ENCODE peak calls at places on chromosome 20, in nine cellular contexts. T is coronary artery; Y is amygdala; Z is hypothalamus; G is activated CD4-positive, alpha-beta memory T cell treated with anti-CD3 and anti-CD28 coated beads, Interleukin-2, amount 10 ng/mL, durations not matched to agents 7 days and 5 days; N is neural crest cell; R is ecto neural progenitor cell; L is WTC11; V is HFF-Myc. J is an unnamed sample.

GRCh38 chr20:36472656-36473071 is 68.7 kb upstream of the MYL9 start:
- DNase-seq in G (peak; percentile 48), Z (no peak), N (no peak), L (peak; percentile 68), R (no peak), V (no peak), T (no peak), Y (no peak), J (peak; percentile 52)

GRCh38 chr20:62258499-62259293 is 20.4 kb downstream of the OSBPL2 start:
- DNase-seq in G (no peak), L (no peak), T (no peak), V (no peak), R (no peak), Y (no peak), N (no peak), Z (peak; percentile 13), J (no peak)

GRCh38 chr20:57056651-57057050 is 209.8 kb downstream of the BMP7 start:
- DNase-seq in L (no peak), V (no peak), G (no peak), Y (no peak), N (no peak), Z (no peak), T (no peak), R (no peak), J (no peak)

GRCh38 chr20:22775256-22775655 is 190.9 kb upstream of the FOXA2 start:
- DNase-seq in V (no peak), R (no peak), Y (no peak), L (no peak), N (no peak), T (no peak), G (no peak), Z (no peak), J (no peak)

GRCh38 chr20:32285621-32286334 is 8.3 kb downstream of the KIF3B start:
- DNase-seq in Z (no peak), R (no peak), N (no peak), L (no peak), Y (no peak), G (peak; percentile 68), V (peak; percentile 7), T (no peak), J (peak; percentile 52)

GRCh38 chr20:6588296-6588695 is 179.2 kb upstream of the BMP2 start:
- DNase-seq in V (no peak), R (no peak), L (no peak), G (no peak), Z (no peak), T (no peak), N (no peak), Y (no peak), J (no peak)

GRCh38 chr20:22583773-22584629 is at the start of gene FOXA2:
- DNase-seq in L (peak; percentile 61), Z (no peak), R (no peak), N (no peak), T (no peak), G (no peak), Y (no peak), V (no peak), J (no peak)

GRCh38 chr20:59318201-59318790 is 17.9 kb downstream of the EDN3 start:
- DNase-seq in V (no peak), G (no peak), Y (no peak), L (no peak), N (no peak), T (no peak), Z (no peak), R (no peak), J (no peak)

GRCh38 chr20:20199338-20200160 is 147.2 kb downstream of the CFAP61 start:
- DNase-seq in Y (no peak), R (no peak), Z (no peak), V (no peak), T (no peak), N (no peak), L (no peak), G (no peak), J (no peak)

GRCh38 chr20:33037456-33037855 is 6.0 kb downstream of the BPIFB6 start:
- DNase-seq in G (no peak), V (no peak), R (no peak), T (no peak), N (no peak), Z (no peak), Y (no peak), L (no peak), J (no peak)

GRCh38 chr20:51910202-51911050 is 108.1 kb upstream of the SALL4 start:
- DNase-seq in N (no peak), R (no peak), G (no peak), Z (no peak), L (no peak), T (no peak), V (no peak), Y (no peak), J (no peak)

GRCh38 chr20:33914871-33915270 is 78.8 kb upstream of the RALY start:
- DNase-seq in L (no peak), G (peak; percentile 44), T (no peak), Y (no peak), Z (no peak), R (no peak), V (peak; percentile 36), N (no peak), J (peak; percentile 70)

GRCh38 chr20:50901301-50901700 is 29.9 kb downstream of the ADNP start:
- DNase-seq in Y (no peak), Z (no peak), N (no peak), L (no peak), G (no peak), V (no peak), T (no peak), R (no peak), J (no peak)

GRCh38 chr20:62321521-62321948 is 18.7 kb downstream of the ADRM1 start:
- DNase-seq in Y (no peak), R (no peak), T (no peak), N (no peak), V (no peak), Z (no peak), L (peak; percentile 59), G (no peak), J (peak; percentile 31)